ENCODE peak calls at places on chromosomes 5 and 9, in nine cellular contexts. X, N, Y, E, A, S, I, J and Q are unnamed samples.

GRCh38 chr5:142605649-142606048 is 80.2 kb downstream of the FGF1 start:
- DNase-seq in X (no peak), N (no peak), Y (no peak), E (no peak), A (peak; percentile 39), S (no peak), I (no peak), J (no peak), Q (no peak)

GRCh38 chr9:37561682-37562081 is 14.5 kb downstream of the FBXO10 start:
- DNase-seq in X (no peak), N (no peak), Y (no peak), E (no peak), A (no peak), S (no peak), I (no peak), J (no peak), Q (no peak)

GRCh38 chr5:137078171-137078665 is 420.9 kb downstream of the SPOCK1 start:
- DNase-seq in X (no peak), N (no peak), Y (no peak), E (peak; percentile 68), A (peak; percentile 13), S (no peak), I (peak; percentile 89), J (no peak), Q (no peak)

GRCh38 chr5:43802119-43802518 is 199.1 kb downstream of the NNT start:
- DNase-seq in X (no peak), N (no peak), Y (no peak), E (peak; percentile 94), A (peak; percentile 20), S (no peak), I (peak; percentile 90), J (no peak), Q (no peak)

GRCh38 chr5:120788481-120788880 is 324.4 kb downstream of the PRR16 start:
- DNase-seq in X (no peak), N (no peak), Y (no peak), E (no peak), A (no peak), S (no peak), I (no peak), J (no peak), Q (no peak)

GRCh38 chr5:96244696-96245095 is 188.4 kb downstream of the PCSK1 start:
- DNase-seq in X (no peak), N (no peak), Y (no peak), E (no peak), A (no peak), S (no peak), I (no peak), J (no peak), Q (no peak)

GRCh38 chr5:78005021-78005785 is 229.1 kb upstream of the TBCA start:
- DNase-seq in X (no peak), N (peak; percentile 95), Y (no peak), E (peak; percentile 42), A (peak; percentile 88), S (no peak), I (peak; percentile 59), J (no peak), Q (peak; percentile 78)

GRCh38 chr5:21168557-21168956 is 1180.6 kb upstream of the CDH18 start:
- DNase-seq in X (no peak), N (no peak), Y (no peak), E (no peak), A (no peak), S (no peak), I (no peak), J (no peak), Q (no peak)

GRCh38 chr5:32445831-32446614 is 1.5 kb upstream of the ZFR start:
- DNase-seq in X (no peak), N (no peak), Y (peak; percentile 18), E (no peak), A (no peak), S (no peak), I (no peak), J (no peak), Q (no peak)

GRCh38 chr9:31030741-31031202 is 1353.7 kb upstream of the ACO1 start:
- DNase-seq in X (peak; percentile 5), N (no peak), Y (no peak), E (peak; percentile 62), A (no peak), S (no peak), I (peak; percentile 38), J (no peak), Q (no peak)

GRCh38 chr9:24899463-24899862 is 353.8 kb upstream of the IZUMO3 start:
- DNase-seq in X (no peak), N (no peak), Y (no peak), E (no peak), A (no peak), S (no peak), I (no peak), J (no peak), Q (peak; percentile 55)

GRCh38 chr9:74729129-74729710 is 158.5 kb downstream of the TRPM6 start:
- DNase-seq in X (no peak), N (no peak), Y (no peak), E (no peak), A (no peak), S (no peak), I (no peak), J (no peak), Q (no peak)

GRCh38 chr5:149930754-149931574 is 13.6 kb downstream of the PDE6A start:
- DNase-seq in X (no peak), N (no peak), Y (no peak), E (peak; percentile 17), A (no peak), S (no peak), I (no peak), J (no peak), Q (no peak)

GRCh38 chr9:114276908-114277821 is 45.7 kb upstream of the ORM1 start:
- DNase-seq in X (no peak), N (no peak), Y (no peak), E (peak; percentile 97), A (peak; percentile 98), S (peak; percentile 31), I (peak; percentile 93), J (peak; percentile 2), Q (no peak)

GRCh38 chr9:38443181-38443580 is 18.9 kb upstream of the IGFBPL1 start:
- DNase-seq in X (no peak), N (no peak), Y (no peak), E (peak; percentile 31), A (peak; percentile 16), S (no peak), I (no peak), J (no peak), Q (no peak)

GRCh38 chr5:122413722-122414121 is 101.7 kb downstream of the SNCAIP start:
- DNase-seq in X (no peak), N (no peak), Y (no peak), E (no peak), A (no peak), S (no peak), I (no peak), J (no peak), Q (no peak)

GRCh38 chr5:66976108-66976507 is 220.5 kb downstream of the CD180 start:
- DNase-seq in X (no peak), N (no peak), Y (no peak), E (no peak), A (no peak), S (no peak), I (no peak), J (no peak), Q (no peak)

GRCh38 chr9:85713897-85714296 is 27.9 kb downstream of the AGTPBP1 start:
- DNase-seq in X (no peak), N (no peak), Y (no peak), E (no peak), A (no peak), S (no peak), I (no peak), J (no peak), Q (no peak)

GRCh38 chr9:126295936-126296600 is 30.6 kb upstream of the MVB12B start:
- DNase-seq in X (no peak), N (no peak), Y (no peak), E (no peak), A (no peak), S (no peak), I (peak; percentile 13), J (no peak), Q (no peak)

GRCh38 chr5:75192264-75192663 is 44.4 kb downstream of the ANKRD31 start:
- DNase-seq in X (no peak), N (no peak), Y (no peak), E (no peak), A (no peak), S (no peak), I (no peak), J (no peak), Q (no peak)

GRCh38 chr9:110908894-110909293 is 129.4 kb downstream of the LPAR1 start:
- DNase-seq in X (no peak), N (no peak), Y (no peak), E (no peak), A (no peak), S (no peak), I (peak; percentile 7), J (no peak), Q (no peak)

GRCh38 chr9:125847735-125848134 is 100.6 kb downstream of the PBX3 start:
- DNase-seq in X (no peak), N (no peak), Y (no peak), E (no peak), A (no peak), S (no peak), I (no peak), J (no peak), Q (no peak)

GRCh38 chr9:13445123-13445522 is 165.6 kb upstream of the MPDZ start:
- DNase-seq in X (no peak), N (peak; percentile 65), Y (no peak), E (no peak), A (no peak), S (no peak), I (no peak), J (no peak), Q (no peak)

GRCh38 chr5:141747152-141747640 is 65.2 kb upstream of the ARAP3 start:
- DNase-seq in X (no peak), N (peak; percentile 62), Y (no peak), E (peak; percentile 11), A (peak; percentile 38), S (peak; percentile 77), I (peak; percentile 18), J (no peak), Q (peak; percentile 18)

GRCh38 chr9:89436963-89437625 is 60.8 kb downstream of the SEMA4D start:
- DNase-seq in X (no peak), N (peak; percentile 1), Y (no peak), E (no peak), A (no peak), S (no peak), I (no peak), J (no peak), Q (no peak)

GRCh38 chr9:134099123-134099761 is 31.4 kb upstream of the BRD3 start:
- DNase-seq in X (peak; percentile 56), N (peak; percentile 63), Y (peak; percentile 69), E (peak; percentile 25), A (peak; percentile 8), S (no peak), I (peak; percentile 42), J (no peak), Q (peak; percentile 18)

GRCh38 chr5:417765-418559 is 25.0 kb upstream of the EXOC3 start:
- DNase-seq in X (no peak), N (no peak), Y (no peak), E (no peak), A (no peak), S (no peak), I (no peak), J (no peak), Q (no peak)

GRCh38 chr5:58974083-58974482 is 391.2 kb downstream of the RAB3C start:
- DNase-seq in X (peak; percentile 70), N (no peak), Y (no peak), E (no peak), A (no peak), S (no peak), I (no peak), J (no peak), Q (no peak)

GRCh38 chr5:9440517-9440916 is 105.4 kb downstream of the SEMA5A start:
- DNase-seq in X (no peak), N (no peak), Y (no peak), E (peak; percentile 75), A (peak; percentile 77), S (no peak), I (peak; percentile 74), J (no peak), Q (no peak)

GRCh38 chr5:51987239-51987638 is 604.0 kb downstream of the ISL1 start:
- DNase-seq in X (no peak), N (no peak), Y (no peak), E (no peak), A (no peak), S (no peak), I (no peak), J (no peak), Q (no peak)

GRCh38 chr9:6055213-6055612 is 39.8 kb upstream of the RANBP6 start:
- DNase-seq in X (peak; percentile 68), N (peak; percentile 69), Y (peak; percentile 44), E (peak; percentile 81), A (peak; percentile 91), S (peak; percentile 55), I (peak; percentile 85), J (no peak), Q (peak; percentile 33)